ENCODE peak calls at places on chromosomes 13 and 19, in seven cellular contexts. J, C, B, I, H, Z and N are unnamed samples. For H3K4me1, the result is how much of the 10 kb centered on the place peaks cover.

GRCh38 chr13:114065141-114065925 is 67.1 kb downstream of the RASA3 start:
- DNase-seq in J (no peak), C (peak), B (peak), I (peak), H (peak), Z (peak), N (peak)

GRCh38 chr13:41054919-41055619 is 6.2 kb upstream of the WBP4 start:
- DNase-seq in J (peak), C (no peak), B (no peak), I (no peak), H (no peak), Z (no peak), N (no peak)

GRCh38 chr19:12723383-12723642 is 419 bp downstream of the TNPO2 start:
- DNase-seq in J (peak), C (no peak), B (no peak), I (no peak), H (no peak), Z (no peak), N (no peak)

GRCh38 chr19:43789029-43789428 is 8.3 kb upstream of the KCNN4 start:
- DNase-seq in J (no peak), C (no peak), B (no peak), I (no peak), H (no peak), Z (no peak), N (peak)

GRCh38 chr19:39365531-39365930 is 23.3 kb downstream of the SAMD4B start:
- DNase-seq in J (no peak), C (no peak), B (no peak), I (no peak), H (no peak), Z (no peak), N (no peak)

GRCh38 chr19:1455336-1456120 is 5.6 kb downstream of the APC2 start:
- DNase-seq in J (peak), C (peak), B (no peak), I (peak), H (no peak), Z (peak), N (peak)

GRCh38 chr13:74003374-74003773 is 130.8 kb downstream of the KLF12 start:
- DNase-seq in J (no peak), C (no peak), B (no peak), I (no peak), H (no peak), Z (no peak), N (no peak)

GRCh38 chr13:91351980-91352379 is 4.5 kb downstream of the MIR17HG start:
- DNase-seq in J (peak), C (no peak), B (no peak), I (no peak), H (no peak), Z (no peak), N (no peak)

GRCh38 chr19:31908486-31909255 is 436.7 kb upstream of the ZNF507 start:
- DNase-seq in J (no peak), C (no peak), B (no peak), I (no peak), H (no peak), Z (no peak), N (peak)

GRCh38 chr19:28350673-28351072 is 862.3 kb downstream of the UQCRFS1 start:
- DNase-seq in J (no peak), C (no peak), B (no peak), I (no peak), H (no peak), Z (no peak), N (no peak)

GRCh38 chr19:41376241-41376997 is at the start of gene TMEM91:
- DNase-seq in J (no peak), C (no peak), B (no peak), I (no peak), H (peak), Z (peak), N (no peak)

GRCh38 chr19:46542428-46543230 is 47.0 kb upstream of the PNMA8B start:
- DNase-seq in J (peak), C (peak), B (peak), I (peak), H (peak), Z (peak), N (peak)

GRCh38 chr19:4016486-4016885 is 8.9 kb downstream of the PIAS4 start:
- DNase-seq in J (no peak), C (no peak), B (peak), I (no peak), H (no peak), Z (no peak), N (no peak)

GRCh38 chr13:108961542-108962125 is 332.2 kb downstream of the MYO16 start:
- DNase-seq in J (peak), C (peak), B (no peak), I (no peak), H (no peak), Z (no peak), N (no peak)

GRCh38 chr19:15780595-15781418 is 6.7 kb upstream of the OR10H5 start:
- DNase-seq in J (no peak), C (peak), B (peak), I (no peak), H (no peak), Z (peak), N (peak)

GRCh38 chr19:13396256-13397080 is 109.8 kb downstream of the CACNA1A start:
- DNase-seq in J (peak), C (peak), B (peak), I (no peak), H (peak), Z (peak), N (peak)

GRCh38 chr19:54084410-54084809 is 3.2 kb upstream of the TARM1 start:
- DNase-seq in J (no peak), C (no peak), B (no peak), I (no peak), H (no peak), Z (no peak), N (no peak)

GRCh38 chr13:45662122-45662521 is 40.0 kb upstream of the CBY2 start:
- DNase-seq in J (no peak), C (no peak), B (no peak), I (no peak), H (no peak), Z (no peak), N (no peak)

GRCh38 chr19:23261496-23262020 is 11.4 kb upstream of the ZNF724 start:
- DNase-seq in J (no peak), C (no peak), B (peak), I (no peak), H (no peak), Z (no peak), N (no peak)

GRCh38 chr19:41386442-41386841 is 10.1 kb downstream of the TMEM91 start:
- DNase-seq in J (no peak), C (no peak), B (no peak), I (no peak), H (no peak), Z (no peak), N (peak)

GRCh38 chr13:111555268-111555633 is 234.8 kb downstream of the TEX29 start:
- DNase-seq in J (no peak), C (no peak), B (no peak), I (no peak), H (no peak), Z (no peak), N (no peak)

GRCh38 chr19:50167314-50167721 is 4.2 kb upstream of the IZUMO2 start:
- DNase-seq in J (no peak), C (peak), B (no peak), I (no peak), H (no peak), Z (peak), N (no peak)

GRCh38 chr13:78131811-78132210 is 213.2 kb upstream of the EDNRB start:
- DNase-seq in J (no peak), C (no peak), B (no peak), I (no peak), H (no peak), Z (no peak), N (no peak)

GRCh38 chr13:70170689-70171088 is 62.4 kb upstream of the KLHL1 start:
- DNase-seq in J (no peak), C (no peak), B (no peak), I (no peak), H (no peak), Z (no peak), N (no peak)

GRCh38 chr19:17686592-17687042 is 1.5 kb downstream of the UNC13A start:
- DNase-seq in J (no peak), C (no peak), B (no peak), I (no peak), H (no peak), Z (peak), N (peak)

GRCh38 chr13:112738606-112739005 is 48.8 kb downstream of the ATP11A start:
- DNase-seq in J (no peak), C (no peak), B (no peak), I (no peak), H (no peak), Z (no peak), N (no peak)

GRCh38 chr13:99347335-99347878 is 40.2 kb upstream of the GPR183 start:
- DNase-seq in J (no peak), C (no peak), B (no peak), I (no peak), H (no peak), Z (no peak), N (no peak)

GRCh38 chr19:46546194-46546896 is 50.7 kb upstream of the PNMA8B start:
- DNase-seq in J (peak), C (peak), B (peak), I (no peak), H (no peak), Z (peak), N (peak)

GRCh38 chr19:49953376-49953775 is 7.6 kb downstream of the SIGLEC11 start:
- DNase-seq in J (no peak), C (no peak), B (no peak), I (no peak), H (peak), Z (no peak), N (no peak)

GRCh38 chr13:77239312-77239711 is 87.6 kb downstream of the MYCBP2 start:
- DNase-seq in J (no peak), C (peak), B (no peak), I (no peak), H (no peak), Z (no peak), N (no peak)

GRCh38 chr13:42883771-42884170 is 102.4 kb downstream of the FAM216B start:
- DNase-seq in J (no peak), C (peak), B (no peak), I (no peak), H (no peak), Z (peak), N (peak)

GRCh38 chr13:40668335-40668734 is 1.9 kb upstream of the FOXO1 start:
- DNase-seq in J (peak), C (no peak), B (no peak), I (peak), H (peak), Z (peak), N (peak)

GRCh38 chr19:4566402-4567051 is 7.0 kb upstream of the SEMA6B start:
- DNase-seq in J (no peak), C (no peak), B (no peak), I (no peak), H (no peak), Z (no peak), N (no peak)

GRCh38 chr13:39411501-39411900 is 191.5 kb downstream of the LHFPL6 start:
- DNase-seq in J (no peak), C (no peak), B (no peak), I (no peak), H (no peak), Z (no peak), N (no peak)

GRCh38 chr13:25286308-25286968 is 850 bp downstream of the MTMR6 start:
- DNase-seq in J (peak), C (peak), B (no peak), I (peak), H (no peak), Z (peak), N (peak)

GRCh38 chr19:18599485-18599884 is 7.1 kb downstream of the CRLF1 start:
- DNase-seq in J (no peak), C (no peak), B (no peak), I (no peak), H (no peak), Z (no peak), N (no peak)

GRCh38 chr19:18441804-18442788 is 4.2 kb upstream of the ISYNA1 start:
- DNase-seq in J (no peak), C (no peak), B (no peak), I (peak), H (no peak), Z (no peak), N (no peak)

GRCh38 chr19:42253245-42254082 is 1.5 kb downstream of the ERF start:
- DNase-seq in J (peak), C (peak), B (peak), I (peak), H (peak), Z (peak), N (peak)

GRCh38 chr19:43675269-43675879 is 5.4 kb upstream of the PLAUR start:
- DNase-seq in J (no peak), C (peak), B (no peak), I (no peak), H (no peak), Z (peak), N (no peak)

GRCh38 chr13:51240888-51241475 is 18.8 kb downstream of the FAM124A start:
- DNase-seq in J (no peak), C (no peak), B (no peak), I (no peak), H (no peak), Z (no peak), N (no peak)

GRCh38 chr13:110322828-110323171 is 15.7 kb downstream of the COL4A2 start:
- DNase-seq in J (no peak), C (no peak), B (no peak), I (no peak), H (peak), Z (no peak), N (no peak)
- H3K4me1 ChIP-seq in J (under half), C (under half), B (under half), I (under half), H (under half), Z (under half), N (under half)

GRCh38 chr13:54658771-54659170 is 1630.2 kb downstream of the OLFM4 start:
- DNase-seq in J (no peak), C (no peak), B (no peak), I (no peak), H (no peak), Z (no peak), N (no peak)

GRCh38 chr13:54657588-54657987 is 1629.0 kb downstream of the OLFM4 start:
- DNase-seq in J (no peak), C (no peak), B (no peak), I (no peak), H (no peak), Z (no peak), N (no peak)

GRCh38 chr13:54660277-54660676 is 1631.7 kb downstream of the OLFM4 start:
- DNase-seq in J (no peak), C (no peak), B (no peak), I (no peak), H (no peak), Z (no peak), N (no peak)
- H3K4me1 ChIP-seq in J (under half), C (under half), B (under half), I (under half), H (under half), Z (under half), N (under half)

GRCh38 chr19:34549833-34550232 is 68.3 kb downstream of the WTIP start:
- DNase-seq in J (no peak), C (no peak), B (no peak), I (no peak), H (no peak), Z (no peak), N (no peak)
- H3K4me1 ChIP-seq in J (under half), C (under half), B (under half), I (under half), H (under half), Z (under half), N (under half)

GRCh38 chr13:26839682-26840081 is 79.1 kb upstream of the GPR12 start:
- DNase-seq in J (no peak), C (no peak), B (peak), I (no peak), H (no peak), Z (no peak), N (no peak)
- H3K4me1 ChIP-seq in J (under half), C (under half), B (under half), I (under half), H (under half), Z (under half), N (under half)

GRCh38 chr19:7550169-7550770 is 14.8 kb downstream of the PNPLA6 start:
- DNase-seq in J (no peak), C (no peak), B (peak), I (no peak), H (no peak), Z (no peak), N (no peak)

GRCh38 chr19:7552781-7553180 is 17.3 kb downstream of the PNPLA6 start:
- DNase-seq in J (no peak), C (no peak), B (no peak), I (no peak), H (no peak), Z (no peak), N (no peak)

GRCh38 chr19:7550987-7551761 is 15.7 kb downstream of the PNPLA6 start:
- DNase-seq in J (peak), C (peak), B (peak), I (no peak), H (peak), Z (peak), N (peak)

GRCh38 chr19:7547153-7547552 is 11.6 kb downstream of the PNPLA6 start:
- DNase-seq in J (no peak), C (no peak), B (no peak), I (no peak), H (no peak), Z (no peak), N (no peak)

GRCh38 chr19:7549749-7550148 is 14.2 kb downstream of the PNPLA6 start:
- DNase-seq in J (no peak), C (no peak), B (no peak), I (no peak), H (no peak), Z (no peak), N (no peak)
- H3K4me1 ChIP-seq in J (under half), C (under half), B (under half), I (under half), H (under half), Z (under half), N (under half)